ENCODE peak calls at places on chromosomes 16 and 17, in seven cellular contexts. X is kidney tubule cell, K is head of caudate nucleus, H is HFF-Myc, C is progenitor cell of endocrine pancreas, S is Calu3, B is nephron progenitor cell. O is an unnamed sample.

GRCh38 chr16:54175169-54175551 is 111.4 kb downstream of the IRX3 start:
- DNase-seq in X (no peak), K (no peak), H (no peak), C (no peak), S (no peak), B (no peak), O (peak; percentile 80)

GRCh38 chr17:48540213-48540612 is 4.7 kb downstream of the HOXB2 start:
- DNase-seq in X (peak; percentile 58), K (no peak), H (no peak), C (no peak), S (no peak), B (no peak), O (no peak)

GRCh38 chr16:28237754-28238357 is 26.1 kb upstream of the XPO6 start:
- DNase-seq in X (peak; percentile 8), K (no peak), H (no peak), C (no peak), S (no peak), B (no peak), O (no peak)

GRCh38 chr17:3513305-3514035 is 37.7 kb downstream of the ASPA start:
- DNase-seq in X (no peak), K (no peak), H (no peak), C (no peak), S (no peak), B (no peak), O (no peak)

GRCh38 chr17:13001991-13002615 is 15.7 kb downstream of the ELAC2 start:
- DNase-seq in X (no peak), K (no peak), H (no peak), C (no peak), S (no peak), B (no peak), O (no peak)

GRCh38 chr16:62256406-62256805 is 220.2 kb upstream of the CDH8 start:
- DNase-seq in X (peak; percentile 6), K (no peak), H (no peak), C (no peak), S (no peak), B (no peak), O (peak; percentile 62)

GRCh38 chr17:50059256-50059655 is 3.3 kb downstream of the ITGA3 start:
- DNase-seq in X (peak; percentile 72), K (no peak), H (no peak), C (no peak), S (no peak), B (no peak), O (no peak)

GRCh38 chr16:85354623-85355514 is 242.6 kb upstream of the CIBAR2 start:
- DNase-seq in X (no peak), K (no peak), H (peak; percentile 91), C (no peak), S (no peak), B (peak; percentile 75), O (peak; percentile 30)

GRCh38 chr17:67620636-67621035 is 97.1 kb upstream of the NOL11 start:
- DNase-seq in X (no peak), K (no peak), H (no peak), C (no peak), S (no peak), B (no peak), O (no peak)

GRCh38 chr16:30030841-30031413 is at the start of gene TLCD3B:
- DNase-seq in X (no peak), K (no peak), H (no peak), C (no peak), S (no peak), B (peak; percentile 51), O (peak; percentile 29)

GRCh38 chr16:16175296-16175695 is 48.0 kb downstream of the ABCC6 start:
- DNase-seq in X (no peak), K (no peak), H (no peak), C (no peak), S (no peak), B (no peak), O (no peak)

GRCh38 chr16:70754371-70754770 is 46.6 kb downstream of the VAC14 start:
- DNase-seq in X (no peak), K (no peak), H (no peak), C (no peak), S (no peak), B (no peak), O (no peak)

O was measured in DMS53.